ENCODE peak calls at places on chromosome 14, in eight cellular contexts. One of them, this sample, is unnamed.

GRCh38 chr14:54617467-54617866 is 50.5 kb downstream of the SAMD4A start:
- DNase-seq in GM23248: peak; percentile 76
- DNase-seq in small intestine: no peak
- DNase-seq in ascending aorta: no peak
- DNase-seq in MM.1S: no peak
- DNase-seq in mucosa of descending colon: no peak
- DNase-seq in pancreas: no peak
- DNase-seq in thyroid gland: no peak
- DNase-seq in this sample: no peak

GRCh38 chr14:37864861-37865718 is 269.7 kb downstream of the TTC6 start:
- DNase-seq in GM23248: peak; percentile 87
- DNase-seq in small intestine: peak; percentile 21
- DNase-seq in ascending aorta: no peak
- DNase-seq in MM.1S: no peak
- DNase-seq in mucosa of descending colon: no peak
- DNase-seq in pancreas: no peak
- DNase-seq in thyroid gland: no peak
- DNase-seq in this sample: no peak

GRCh38 chr14:41899416-41899815 is 292.7 kb downstream of the LRFN5 start:
- DNase-seq in GM23248: peak; percentile 31
- DNase-seq in small intestine: no peak
- DNase-seq in ascending aorta: no peak
- DNase-seq in MM.1S: no peak
- DNase-seq in mucosa of descending colon: no peak
- DNase-seq in pancreas: no peak
- DNase-seq in thyroid gland: no peak
- DNase-seq in this sample: no peak

GRCh38 chr14:74913986-74914573 is 9.0 kb downstream of the RPS6KL1 start:
- DNase-seq in GM23248: peak; percentile 90
- DNase-seq in small intestine: peak; percentile 62
- DNase-seq in ascending aorta: peak; percentile 87
- DNase-seq in MM.1S: no peak
- DNase-seq in mucosa of descending colon: no peak
- DNase-seq in pancreas: no peak
- DNase-seq in thyroid gland: peak; percentile 85
- DNase-seq in this sample: peak; percentile 59

GRCh38 chr14:61644185-61644584 is 51.1 kb upstream of the HIF1A start:
- DNase-seq in GM23248: no peak
- DNase-seq in small intestine: no peak
- DNase-seq in ascending aorta: no peak
- DNase-seq in MM.1S: no peak
- DNase-seq in mucosa of descending colon: no peak
- DNase-seq in pancreas: no peak
- DNase-seq in thyroid gland: no peak
- DNase-seq in this sample: peak; percentile 40

GRCh38 chr14:68099348-68100045 is 279.9 kb downstream of the RAD51B start:
- DNase-seq in GM23248: no peak
- DNase-seq in small intestine: no peak
- DNase-seq in ascending aorta: no peak
- DNase-seq in MM.1S: no peak
- DNase-seq in mucosa of descending colon: no peak
- DNase-seq in pancreas: no peak
- DNase-seq in thyroid gland: peak; percentile 72
- DNase-seq in this sample: no peak

GRCh38 chr14:85533821-85534271 is 3.9 kb downstream of the FLRT2 start:
- DNase-seq in GM23248: peak; percentile 63
- DNase-seq in small intestine: no peak
- DNase-seq in ascending aorta: no peak
- DNase-seq in MM.1S: no peak
- DNase-seq in mucosa of descending colon: no peak
- DNase-seq in pancreas: peak; percentile 32
- DNase-seq in thyroid gland: peak; percentile 32
- DNase-seq in this sample: no peak

GRCh38 chr14:96267336-96267735 is 11.3 kb downstream of the BDKRB1 start:
- DNase-seq in GM23248: peak; percentile 71
- DNase-seq in small intestine: no peak
- DNase-seq in ascending aorta: no peak
- DNase-seq in MM.1S: no peak
- DNase-seq in mucosa of descending colon: no peak
- DNase-seq in pancreas: peak; percentile 28
- DNase-seq in thyroid gland: peak; percentile 37
- DNase-seq in this sample: no peak

GRCh38 chr14:104361101-104361591 is 218.4 kb upstream of the C14orf180 start:
- DNase-seq in GM23248: no peak
- DNase-seq in small intestine: no peak
- DNase-seq in ascending aorta: peak; percentile 52
- DNase-seq in MM.1S: no peak
- DNase-seq in mucosa of descending colon: no peak
- DNase-seq in pancreas: no peak
- DNase-seq in thyroid gland: no peak
- DNase-seq in this sample: no peak

GRCh38 chr14:50941151-50941550 is 3.1 kb downstream of the PYGL start:
- DNase-seq in GM23248: peak; percentile 55
- DNase-seq in small intestine: no peak
- DNase-seq in ascending aorta: no peak
- DNase-seq in MM.1S: no peak
- DNase-seq in mucosa of descending colon: no peak
- DNase-seq in pancreas: no peak
- DNase-seq in thyroid gland: no peak
- DNase-seq in this sample: no peak

GRCh38 chr14:65989981-65990380 is 496.2 kb upstream of the CCDC196 start:
- DNase-seq in GM23248: no peak
- DNase-seq in small intestine: no peak
- DNase-seq in ascending aorta: no peak
- DNase-seq in MM.1S: no peak
- DNase-seq in mucosa of descending colon: no peak
- DNase-seq in pancreas: no peak
- DNase-seq in thyroid gland: no peak
- DNase-seq in this sample: no peak

GRCh38 chr14:85573406-85573805 is 43.5 kb downstream of the FLRT2 start:
- DNase-seq in GM23248: peak; percentile 44
- DNase-seq in small intestine: no peak
- DNase-seq in ascending aorta: no peak
- DNase-seq in MM.1S: no peak
- DNase-seq in mucosa of descending colon: no peak
- DNase-seq in pancreas: no peak
- DNase-seq in thyroid gland: no peak
- DNase-seq in this sample: no peak

GRCh38 chr14:58362798-58363412 is 32.8 kb upstream of the TOMM20L start:
- DNase-seq in GM23248: peak; percentile 17
- DNase-seq in small intestine: peak; percentile 49
- DNase-seq in ascending aorta: no peak
- DNase-seq in MM.1S: peak; percentile 32
- DNase-seq in mucosa of descending colon: no peak
- DNase-seq in pancreas: no peak
- DNase-seq in thyroid gland: no peak
- DNase-seq in this sample: peak; percentile 56

GRCh38 chr14:102182190-102182589 is 42.5 kb downstream of the WDR20 start:
- DNase-seq in GM23248: peak; percentile 89
- DNase-seq in small intestine: no peak
- DNase-seq in ascending aorta: no peak
- DNase-seq in MM.1S: no peak
- DNase-seq in mucosa of descending colon: no peak
- DNase-seq in pancreas: no peak
- DNase-seq in thyroid gland: no peak
- DNase-seq in this sample: no peak

GRCh38 chr14:72929316-72930080 is 3.2 kb downstream of the DCAF4 start:
- DNase-seq in GM23248: no peak
- DNase-seq in small intestine: no peak
- DNase-seq in ascending aorta: no peak
- DNase-seq in MM.1S: no peak
- DNase-seq in mucosa of descending colon: no peak
- DNase-seq in pancreas: no peak
- DNase-seq in thyroid gland: no peak
- DNase-seq in this sample: no peak

GRCh38 chr14:23577004-23577681 is 1.4 kb downstream of the JPH4 start:
- DNase-seq in GM23248: peak; percentile 42
- DNase-seq in small intestine: no peak
- DNase-seq in ascending aorta: no peak
- DNase-seq in MM.1S: no peak
- DNase-seq in mucosa of descending colon: no peak
- DNase-seq in pancreas: no peak
- DNase-seq in thyroid gland: peak; percentile 41
- DNase-seq in this sample: no peak

GRCh38 chr14:105864116-105864515 is 337.7 kb downstream of the TMEM121 start:
- DNase-seq in GM23248: no peak
- DNase-seq in small intestine: no peak
- DNase-seq in ascending aorta: peak; percentile 40
- DNase-seq in MM.1S: no peak
- DNase-seq in mucosa of descending colon: no peak
- DNase-seq in pancreas: peak; percentile 3
- DNase-seq in thyroid gland: no peak
- DNase-seq in this sample: no peak
- H3K4me1 ChIP-seq in GM23248: no peaks in the 10 kb centered on the region
- H3K4me1 ChIP-seq in small intestine: no peaks in the 10 kb centered on the region
- H3K4me1 ChIP-seq in ascending aorta: no peaks in the 10 kb centered on the region
- H3K4me1 ChIP-seq in MM.1S: no peaks in the 10 kb centered on the region
- H3K4me1 ChIP-seq in mucosa of descending colon: no peaks in the 10 kb centered on the region
- H3K4me1 ChIP-seq in pancreas: no peaks in the 10 kb centered on the region
- H3K4me1 ChIP-seq in thyroid gland: no peaks in the 10 kb centered on the region
- H3K4me1 ChIP-seq in this sample: no peaks in the 10 kb centered on the region

GRCh38 chr14:64958201-64958600 is 13.9 kb downstream of the RAB15 start:
- DNase-seq in GM23248: no peak
- DNase-seq in small intestine: no peak
- DNase-seq in ascending aorta: no peak
- DNase-seq in MM.1S: no peak
- DNase-seq in mucosa of descending colon: no peak
- DNase-seq in pancreas: no peak
- DNase-seq in thyroid gland: no peak
- DNase-seq in this sample: no peak

GRCh38 chr14:64958743-64959142 is 13.4 kb downstream of the RAB15 start:
- DNase-seq in GM23248: no peak
- DNase-seq in small intestine: no peak
- DNase-seq in ascending aorta: no peak
- DNase-seq in MM.1S: no peak
- DNase-seq in mucosa of descending colon: no peak
- DNase-seq in pancreas: no peak
- DNase-seq in thyroid gland: no peak
- DNase-seq in this sample: no peak

GRCh38 chr14:64955297-64955696 is 12.8 kb upstream of the GPX2 start:
- DNase-seq in GM23248: no peak
- DNase-seq in small intestine: no peak
- DNase-seq in ascending aorta: no peak
- DNase-seq in MM.1S: no peak
- DNase-seq in mucosa of descending colon: no peak
- DNase-seq in pancreas: no peak
- DNase-seq in thyroid gland: peak; percentile 77
- DNase-seq in this sample: no peak

GRCh38 chr14:64954491-64955240 is 12.1 kb upstream of the GPX2 start:
- DNase-seq in GM23248: no peak
- DNase-seq in small intestine: no peak
- DNase-seq in ascending aorta: no peak
- DNase-seq in MM.1S: no peak
- DNase-seq in mucosa of descending colon: no peak
- DNase-seq in pancreas: no peak
- DNase-seq in thyroid gland: no peak
- DNase-seq in this sample: no peak

DNA sequence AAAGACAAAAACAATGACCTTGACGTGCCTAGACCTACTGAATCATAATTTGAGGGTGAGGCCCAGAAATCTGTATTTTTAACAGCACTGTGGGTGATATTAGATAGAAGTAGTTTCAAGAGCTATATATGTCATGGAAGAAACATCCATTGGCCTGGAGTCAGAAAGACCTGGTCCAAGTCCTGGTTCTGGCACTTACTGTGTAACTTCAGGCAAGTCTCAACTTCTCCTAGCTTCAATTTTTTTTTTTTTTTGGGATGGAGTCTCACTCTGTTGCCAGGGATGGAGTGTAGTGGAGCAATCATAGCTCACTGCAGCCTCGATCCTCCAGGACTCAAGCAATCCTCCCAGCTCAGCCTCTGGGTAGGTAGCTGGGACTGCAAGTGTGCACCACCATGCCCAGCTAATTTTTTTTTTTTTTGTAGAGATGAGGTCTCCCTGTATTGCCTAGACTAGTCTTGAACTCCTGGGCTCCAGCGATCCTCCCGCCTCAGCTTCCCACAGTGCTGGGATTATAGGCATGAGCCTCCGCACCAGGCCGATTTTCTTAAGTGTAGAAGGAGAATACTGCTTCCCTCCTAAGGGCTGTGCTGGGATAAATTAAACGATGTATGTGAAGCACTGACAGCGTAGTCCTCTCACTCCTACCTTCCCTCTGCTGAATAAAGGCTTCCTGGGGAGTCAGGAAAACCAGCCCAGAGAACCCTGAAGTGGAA is 14.3 kb upstream of the GPX2 start:
- DNase-seq in GM23248: no peak
- DNase-seq in small intestine: no peak
- DNase-seq in ascending aorta: no peak
- DNase-seq in MM.1S: no peak
- DNase-seq in mucosa of descending colon: no peak
- DNase-seq in pancreas: no peak
- DNase-seq in thyroid gland: no peak
- DNase-seq in this sample: no peak
- H3K4me1 ChIP-seq in GM23248: no peaks in the 10 kb centered on the region
- H3K4me1 ChIP-seq in small intestine: no peaks in the 10 kb centered on the region
- H3K4me1 ChIP-seq in ascending aorta: no peaks in the 10 kb centered on the region
- H3K4me1 ChIP-seq in MM.1S: no peaks in the 10 kb centered on the region
- H3K4me1 ChIP-seq in mucosa of descending colon: no peaks in the 10 kb centered on the region
- H3K4me1 ChIP-seq in pancreas: no peaks in the 10 kb centered on the region
- H3K4me1 ChIP-seq in thyroid gland: peaks cover 9% of the 10 kb centered on the region
- H3K4me1 ChIP-seq in this sample: no peaks in the 10 kb centered on the region

GRCh38 chr14:21269252-21270046 is at the start of gene HNRNPC:
- DNase-seq in GM23248: peak; percentile 98
- DNase-seq in small intestine: peak; percentile 100
- DNase-seq in ascending aorta: peak; percentile 100
- DNase-seq in MM.1S: peak; percentile 97
- DNase-seq in mucosa of descending colon: peak; percentile 100
- DNase-seq in pancreas: peak; percentile 99
- DNase-seq in thyroid gland: peak; percentile 100
- DNase-seq in this sample: peak; percentile 100
- H3K4me1 ChIP-seq in GM23248: peaks cover 28% of the 10 kb centered on the region
- H3K4me1 ChIP-seq in small intestine: peaks cover 10% of the 10 kb centered on the region
- H3K4me1 ChIP-seq in ascending aorta: peaks cover 13% of the 10 kb centered on the region
- H3K4me1 ChIP-seq in MM.1S: peaks cover 15% of the 10 kb centered on the region
- H3K4me1 ChIP-seq in mucosa of descending colon: peaks cover 27% of the 10 kb centered on the region
- H3K4me1 ChIP-seq in pancreas: peaks cover 17% of the 10 kb centered on the region
- H3K4me1 ChIP-seq in thyroid gland: peaks cover 19% of the 10 kb centered on the region
- H3K4me1 ChIP-seq in this sample: peaks cover 33% of the 10 kb centered on the region

DNA sequence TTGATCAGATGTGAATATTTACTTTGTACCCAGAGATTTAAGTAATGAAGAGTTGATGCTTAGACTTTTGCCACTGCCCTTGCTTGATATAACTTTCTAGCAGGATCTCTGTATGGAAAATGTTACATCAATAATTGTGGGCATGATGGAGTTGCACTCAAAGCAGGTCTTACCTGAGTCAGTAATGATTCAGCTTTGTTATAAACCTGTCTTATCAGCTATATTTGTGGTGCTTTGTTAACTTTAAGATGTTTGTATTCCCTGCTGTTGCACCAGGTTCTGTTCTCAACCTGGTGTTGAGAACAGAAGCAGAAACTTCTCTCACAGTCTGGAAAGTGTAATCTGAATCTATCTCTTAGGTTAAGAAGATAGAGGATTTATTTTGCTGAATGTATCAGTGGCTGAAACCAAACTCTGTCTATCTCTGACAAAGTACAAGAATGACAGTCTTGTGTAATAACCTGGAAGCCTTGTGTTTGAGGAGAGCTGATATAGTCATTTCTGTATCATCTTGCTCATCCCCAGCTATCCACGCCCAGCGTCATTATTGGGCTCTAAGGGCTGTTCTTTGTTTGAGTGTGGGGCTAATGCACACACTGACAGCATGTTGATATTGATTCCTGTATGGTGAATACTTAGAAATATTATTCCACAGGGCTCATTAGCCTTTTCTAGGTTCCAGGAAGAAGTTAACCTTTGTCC is 3.5 kb downstream of the AKAP6 start:
- DNase-seq in GM23248: no peak
- DNase-seq in small intestine: peak; percentile 24
- DNase-seq in ascending aorta: no peak
- DNase-seq in MM.1S: no peak
- DNase-seq in mucosa of descending colon: no peak
- DNase-seq in pancreas: no peak
- DNase-seq in thyroid gland: no peak
- DNase-seq in this sample: no peak
- H3K4me1 ChIP-seq in GM23248: no peaks in the 10 kb centered on the region
- H3K4me1 ChIP-seq in small intestine: no peaks in the 10 kb centered on the region
- H3K4me1 ChIP-seq in ascending aorta: no peaks in the 10 kb centered on the region
- H3K4me1 ChIP-seq in MM.1S: peaks cover 7% of the 10 kb centered on the region
- H3K4me1 ChIP-seq in mucosa of descending colon: peaks cover 6% of the 10 kb centered on the region
- H3K4me1 ChIP-seq in pancreas: no peaks in the 10 kb centered on the region
- H3K4me1 ChIP-seq in thyroid gland: peaks cover 48% of the 10 kb centered on the region
- H3K4me1 ChIP-seq in this sample: no peaks in the 10 kb centered on the region

This sample was measured in OCI-LY7.